ENCODE peak calls at places on chromosomes 16 and 17, in four cellular contexts. W is HepG2, H is stomach, X is breast epithelium. B is an unnamed sample.

GRCh38 chr16:50279142-50279865 is 13.0 kb downstream of the ADCY7 start:
- DNase-seq in W (no peak), H (peak; percentile 45), X (peak; percentile 30), B (no peak)

GRCh38 chr16:4505356-4506153 is 29.4 kb downstream of the HMOX2 start:
- DNase-seq in W (no peak), H (peak; percentile 54), X (peak; percentile 27), B (peak; percentile 72)

GRCh38 chr17:80270836-80271235 is 10.2 kb downstream of the RNF213 start:
- DNase-seq in W (peak; percentile 62), H (no peak), X (no peak), B (no peak)

GRCh38 chr16:3129137-3130131 is 5.4 kb upstream of the ZNF213 start:
- DNase-seq in W (peak; percentile 82), H (peak; percentile 73), X (peak; percentile 69), B (peak; percentile 30)

GRCh38 chr17:10651927-10652326 is 5.2 kb downstream of the MYH3 start:
- DNase-seq in W (no peak), H (no peak), X (no peak), B (no peak)

GRCh38 chr17:2018716-2019490 is 6.2 kb downstream of the RTN4RL1 start:
- DNase-seq in W (no peak), H (no peak), X (no peak), B (no peak)

GRCh38 chr16:10197003-10197402 is 14.8 kb upstream of the GRIN2A start:
- DNase-seq in W (no peak), H (no peak), X (no peak), B (no peak)

GRCh38 chr16:4465977-4466779 is 8.2 kb downstream of the NMRAL1 start:
- DNase-seq in W (no peak), H (peak; percentile 41), X (no peak), B (no peak)

GRCh38 chr16:48687421-48688038 is 77.5 kb upstream of the N4BP1 start:
- DNase-seq in W (peak; percentile 84), H (peak; percentile 28), X (peak; percentile 18), B (peak; percentile 34)

GRCh38 chr16:52553322-52553721 is 6.4 kb upstream of the TOX3 start:
- DNase-seq in W (no peak), H (no peak), X (no peak), B (no peak)
- TF ChIP-seq POLR2A in W (no peak), H (no peak), X (no peak), B (no peak)

DNA sequence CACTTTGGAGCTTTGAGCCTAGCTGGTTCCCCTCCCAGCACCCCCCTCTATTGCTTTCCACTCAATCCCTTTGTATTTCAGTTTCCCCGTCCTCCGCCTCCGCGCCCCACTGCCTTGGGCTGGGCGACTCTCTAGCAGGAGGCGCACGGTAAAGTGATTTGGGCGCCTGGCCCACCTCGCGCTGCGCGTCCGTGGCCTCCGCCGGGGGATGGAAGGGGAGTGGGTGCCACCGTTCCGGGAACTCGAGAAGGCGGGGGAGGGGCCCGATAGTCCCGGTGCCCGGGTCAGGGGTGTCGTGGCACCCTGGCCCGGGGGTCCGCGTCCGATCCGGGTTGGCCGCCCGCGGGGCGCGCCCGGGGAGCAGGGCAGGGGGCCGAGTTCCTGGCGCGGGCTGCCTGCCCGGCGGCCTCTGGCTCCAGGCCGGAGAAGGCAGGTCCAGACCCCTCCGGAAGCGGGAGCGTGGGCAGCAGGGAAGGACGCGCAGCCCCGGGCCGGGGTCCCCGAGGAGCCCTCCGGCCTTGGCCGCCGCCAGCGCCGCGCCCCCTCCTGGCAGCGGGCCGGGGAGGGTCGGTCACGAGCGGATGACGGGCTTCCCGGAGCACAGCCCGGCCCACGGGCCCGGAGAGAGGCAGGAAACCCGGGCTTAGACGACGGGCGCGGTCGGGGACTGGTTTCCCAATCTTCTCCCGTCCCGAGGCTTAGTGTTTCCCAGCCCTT is 15.8 kb downstream of the MEOX1 start:
- DNase-seq in W (no peak), H (peak; percentile 45), X (peak; percentile 53), B (no peak)
- TF ChIP-seq POLR2AphosphoS5 in W (no peak), H (peak; percentile 39), X (peak; percentile 41), B (no peak)

DNA sequence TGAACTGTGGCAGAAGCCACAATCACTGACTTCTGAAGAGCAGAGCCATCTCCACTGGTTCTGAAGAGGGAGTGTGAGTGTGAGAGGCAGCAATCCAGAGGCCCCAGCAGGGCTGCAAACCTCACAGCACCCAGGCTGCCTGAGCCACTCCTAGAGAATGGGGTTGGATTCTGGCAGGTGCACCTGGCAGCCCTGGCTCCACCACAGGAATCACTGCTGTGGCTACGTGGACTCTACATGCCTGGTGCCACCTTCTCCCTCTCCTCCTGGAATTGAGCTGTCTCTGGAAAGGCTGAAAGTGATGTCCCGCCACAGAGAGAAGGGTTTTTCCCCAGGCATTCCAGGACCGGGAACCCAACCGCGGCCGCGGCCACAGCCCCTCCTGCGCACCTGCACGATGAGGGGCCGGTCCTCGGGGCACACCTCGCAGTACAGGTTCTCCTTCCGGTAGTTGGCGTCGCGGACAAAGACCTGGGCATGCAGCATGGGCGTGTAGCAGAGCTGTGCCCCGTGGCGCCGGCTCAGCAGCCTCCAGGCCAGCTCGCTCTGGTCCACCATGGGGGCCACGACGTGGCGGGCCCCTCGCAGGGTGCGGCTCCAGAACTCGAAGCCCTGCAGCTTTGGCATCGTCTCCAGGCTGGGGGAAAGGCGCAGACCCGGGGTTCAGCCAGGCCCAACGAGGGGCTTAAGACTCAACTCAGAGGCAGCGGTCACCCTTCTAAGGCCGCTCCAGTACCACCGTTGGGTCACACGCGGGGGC is 991 bp downstream of the DUS1L start:
- DNase-seq in W (peak; percentile 38), H (peak; percentile 57), X (no peak), B (no peak)
- TF ChIP-seq POLR2A in W (no peak), H (no peak), X (no peak), B (no peak)

GRCh38 chr17:1013729-1014090 is 16.8 kb downstream of the TIMM22 start:
- DNase-seq in W (no peak), H (no peak), X (no peak), B (no peak)
- TF ChIP-seq POLR2AphosphoS5 in W (no peak), H (no peak), X (no peak), B (no peak)

GRCh38 chr16:62638964-62639861 is 603.0 kb upstream of the CDH8 start:
- DNase-seq in W (no peak), H (no peak), X (no peak), B (no peak)

GRCh38 chr16:62638324-62638911 is 602.2 kb upstream of the CDH8 start:
- DNase-seq in W (no peak), H (no peak), X (no peak), B (no peak)

GRCh38 chr16:62644030-62644812 is 608.0 kb upstream of the CDH8 start:
- DNase-seq in W (no peak), H (no peak), X (no peak), B (no peak)

GRCh38 chr16:62639890-62640289 is 603.7 kb upstream of the CDH8 start:
- DNase-seq in W (no peak), H (no peak), X (no peak), B (no peak)

DNA sequence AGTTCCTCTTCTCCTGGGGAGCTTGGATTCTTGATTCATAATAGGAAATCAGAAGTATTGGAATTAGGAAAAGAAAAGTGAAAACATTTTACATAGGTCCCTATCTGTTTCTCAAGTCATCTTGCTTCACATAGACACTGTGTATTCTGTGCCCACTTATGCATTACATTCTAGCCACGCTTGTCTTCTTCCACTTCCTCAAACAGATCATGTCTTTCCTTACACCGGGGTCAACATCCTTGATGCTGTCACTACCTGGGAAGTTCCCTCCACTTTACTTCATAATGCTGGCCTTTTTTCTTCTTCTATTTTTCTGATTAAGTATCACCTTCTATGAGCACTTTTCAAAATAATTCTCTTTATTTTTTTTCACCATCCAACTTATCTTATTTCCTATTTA is 606.4 kb upstream of the CDH8 start:
- DNase-seq in W (no peak), H (no peak), X (no peak), B (no peak)
- TF ChIP-seq POLR2A in W (no peak), H (no peak), X (no peak), B (no peak)

DNA sequence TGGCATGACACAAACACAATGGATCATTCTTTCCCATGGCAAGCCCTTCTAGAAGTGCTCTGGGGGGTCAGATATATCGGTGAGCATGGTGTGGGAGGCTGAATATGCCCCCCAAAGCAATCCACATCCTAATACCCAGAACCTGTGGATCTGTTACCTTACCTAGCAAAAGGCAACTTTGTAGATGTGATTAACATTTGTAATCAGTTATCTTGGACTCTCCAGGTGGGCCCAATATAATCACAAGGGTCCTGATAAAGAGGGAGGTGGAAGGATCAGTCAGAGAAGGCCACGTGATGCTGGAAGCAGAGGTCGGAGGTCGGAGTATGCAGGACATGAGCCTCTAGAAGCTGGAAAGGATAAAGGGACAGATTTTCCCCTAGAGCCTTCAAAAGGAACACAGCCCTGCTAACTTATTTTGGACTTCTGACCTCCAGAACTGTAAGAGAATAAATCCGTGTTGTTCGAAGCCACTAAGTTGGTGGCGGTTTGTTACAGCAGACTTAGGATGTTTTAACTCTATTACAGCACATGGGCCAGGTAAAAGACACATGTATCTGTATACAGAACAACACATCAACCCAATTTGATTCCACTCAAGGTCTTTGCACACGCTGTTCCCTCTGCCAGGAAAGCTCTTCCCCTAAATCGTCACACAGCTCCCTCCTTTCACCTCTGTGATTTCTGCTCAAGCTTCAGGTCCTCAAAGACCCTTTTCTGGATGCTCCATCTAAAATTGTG is 115.3 kb downstream of the NOG start:
- DNase-seq in W (no peak), H (no peak), X (no peak), B (no peak)
- TF ChIP-seq POLR2AphosphoS5 in W (no peak), H (no peak), X (no peak), B (no peak)

GRCh38 chr17:59621771-59622170 is 2.1 kb downstream of the CLTC start:
- DNase-seq in W (no peak), H (no peak), X (no peak), B (no peak)
- TF ChIP-seq POLR2A in W (no peak), H (no peak), X (no peak), B (no peak)

GRCh38 chr17:38425744-38426143 is 2.5 kb upstream of the ARHGAP23 start:
- DNase-seq in W (no peak), H (no peak), X (no peak), B (no peak)
- TF ChIP-seq POLR2AphosphoS5 in W (no peak), H (no peak), X (no peak), B (no peak)

GRCh38 chr17:9241371-9241712 is 220.0 kb downstream of the NTN1 start:
- DNase-seq in W (no peak), H (peak; percentile 28), X (peak; percentile 35), B (no peak)

GRCh38 chr17:9238340-9239259 is 217.3 kb downstream of the NTN1 start:
- DNase-seq in W (no peak), H (no peak), X (no peak), B (no peak)

GRCh38 chr17:9240659-9241370 is 219.5 kb downstream of the NTN1 start:
- DNase-seq in W (peak; percentile 35), H (peak; percentile 47), X (peak; percentile 77), B (no peak)

GRCh38 chr17:9239260-9239820 is 218.0 kb downstream of the NTN1 start:
- DNase-seq in W (no peak), H (peak; percentile 27), X (no peak), B (peak; percentile 37)

GRCh38 chr17:9239821-9240658 is 218.7 kb downstream of the NTN1 start:
- DNase-seq in W (no peak), H (peak; percentile 71), X (peak; percentile 67), B (peak; percentile 91)
- TF ChIP-seq POLR2A in W (no peak), H (no peak), X (peak; percentile 37), B (no peak)

DNA sequence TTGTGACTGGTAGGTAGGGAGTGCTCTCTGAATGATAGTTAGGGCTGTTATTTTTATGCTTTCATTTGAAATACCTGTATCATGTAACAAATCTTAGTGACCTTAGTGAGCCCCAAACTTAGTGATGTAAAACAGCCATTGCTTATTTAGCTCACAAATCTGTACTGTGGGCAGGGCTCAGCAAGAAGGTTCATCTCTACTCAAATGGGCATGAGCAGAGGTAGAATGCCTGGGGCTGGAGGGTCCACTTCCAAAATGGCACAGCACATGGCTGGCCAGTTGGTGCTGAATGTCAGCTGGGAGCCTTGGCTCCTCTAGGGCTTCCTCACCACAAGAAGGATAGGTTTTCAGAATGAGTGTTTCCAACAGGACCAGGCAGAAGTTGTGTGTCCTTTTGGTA is 49.3 kb upstream of the FOXF1 start:
- DNase-seq in W (no peak), H (no peak), X (no peak), B (no peak)
- TF ChIP-seq POLR2AphosphoS5 in W (no peak), H (no peak), X (no peak), B (no peak)

B was measured in GM12892.